ENCODE peak calls at places on chromosomes 5 and 9, in nine cellular contexts. O, Z, T, C, R, I, D, K and J are unnamed samples.

GRCh38 chr9:72407047-72407446 is 42.0 kb upstream of the ZFAND5 start:
- DNase-seq in Z (no peak), D (no peak), T (no peak), R (no peak), K (no peak), O (no peak), C (no peak), I (no peak), J (no peak)

GRCh38 chr9:4640027-4640426 is 22.1 kb upstream of the PLPP6 start:
- DNase-seq in R (peak), T (no peak), C (peak), Z (no peak), I (peak), K (no peak), O (peak), D (no peak), J (peak)

GRCh38 chr5:81638471-81638870 is 112.4 kb downstream of the SSBP2 start:
- DNase-seq in R (no peak), O (no peak), I (no peak), Z (no peak), D (no peak), K (no peak), T (no peak), C (no peak), J (no peak)

GRCh38 chr9:113398796-113399195 is 2.3 kb downstream of the ALAD start:
- DNase-seq in K (no peak), T (no peak), O (no peak), R (no peak), I (no peak), C (no peak), Z (no peak), D (no peak), J (peak)

GRCh38 chr5:9546973-9547947 is 1.4 kb upstream of the SEMA5A start:
- DNase-seq in C (no peak), Z (no peak), O (no peak), D (no peak), I (no peak), R (peak), T (peak), K (no peak), J (peak)

GRCh38 chr5:55714339-55714738 is 2.2 kb upstream of the SLC38A9 start:
- DNase-seq in O (no peak), T (no peak), R (no peak), D (no peak), I (no peak), Z (no peak), C (no peak), K (no peak), J (peak)

GRCh38 chr5:133848306-133848924 is 120.0 kb downstream of the C5orf15 start:
- DNase-seq in R (no peak), Z (no peak), K (no peak), O (no peak), T (no peak), D (no peak), I (no peak), C (peak), J (no peak)

GRCh38 chr5:31408814-31409213 is 123.1 kb downstream of the DROSHA start:
- DNase-seq in O (no peak), D (no peak), I (no peak), R (no peak), C (no peak), Z (no peak), K (no peak), T (no peak), J (peak)

GRCh38 chr9:127970401-127971313 is 10.1 kb downstream of the EEIG1 start:
- DNase-seq in O (peak), R (no peak), T (no peak), Z (peak), K (no peak), C (peak), I (peak), D (no peak), J (no peak)

GRCh38 chr9:108671156-108671555 is 184.6 kb downstream of the ACTL7B start:
- DNase-seq in O (no peak), D (peak), I (no peak), C (no peak), Z (no peak), T (no peak), K (no peak), R (no peak), J (peak)

GRCh38 chr5:83589786-83590185 is 118.2 kb downstream of the VCAN start:
- DNase-seq in I (no peak), R (no peak), D (no peak), Z (no peak), C (no peak), T (no peak), K (no peak), O (no peak), J (no peak)

GRCh38 chr5:74766348-74766886 is 500 bp downstream of the GFM2 start:
- DNase-seq in R (no peak), K (no peak), C (peak), D (peak), Z (peak), O (peak), T (no peak), I (peak), J (peak)

GRCh38 chr9:132769895-132770774 is 99.9 kb downstream of the GTF3C4 start:
- DNase-seq in I (peak), R (peak), O (peak), D (peak), K (peak), Z (peak), T (peak), C (peak), J (peak)

GRCh38 chr9:99660191-99660636 is 161.5 kb upstream of the NR4A3 start:
- DNase-seq in K (no peak), O (peak), D (no peak), Z (peak), T (no peak), I (peak), C (no peak), R (no peak), J (no peak)